ENCODE peak calls at places on chromosomes 5 and 9, in ten cellular contexts. One of them, this sample, is unnamed.

GRCh38 chr5:34742112-34742511 is 86.0 kb downstream of the RAI14 start:
- DNase-seq in upper lobe of right lung: no peak
- DNase-seq in CD4-positive, CD25-positive, alpha-beta regulatory T cell: no peak
- DNase-seq in thyroid gland: no peak
- DNase-seq in SK-N-SH: no peak
- DNase-seq in RWPE1: no peak
- DNase-seq in body of pancreas: no peak
- DNase-seq in substantia nigra: no peak
- DNase-seq in CD8-positive, alpha-beta T cell: no peak
- DNase-seq in right lobe of liver: no peak
- DNase-seq in this sample: no peak

GRCh38 chr9:133969681-133970580 is 22.2 kb downstream of the VAV2 start:
- DNase-seq in upper lobe of right lung: peak
- DNase-seq in CD4-positive, CD25-positive, alpha-beta regulatory T cell: no peak
- DNase-seq in thyroid gland: no peak
- DNase-seq in SK-N-SH: no peak
- DNase-seq in RWPE1: no peak
- DNase-seq in body of pancreas: peak
- DNase-seq in substantia nigra: no peak
- DNase-seq in CD8-positive, alpha-beta T cell: no peak
- DNase-seq in right lobe of liver: peak
- DNase-seq in this sample: no peak

GRCh38 chr9:126676685-126677143 is 63.0 kb downstream of the LMX1B start:
- DNase-seq in upper lobe of right lung: no peak
- DNase-seq in CD4-positive, CD25-positive, alpha-beta regulatory T cell: no peak
- DNase-seq in thyroid gland: no peak
- DNase-seq in SK-N-SH: peak
- DNase-seq in RWPE1: peak
- DNase-seq in body of pancreas: no peak
- DNase-seq in substantia nigra: no peak
- DNase-seq in CD8-positive, alpha-beta T cell: no peak
- DNase-seq in right lobe of liver: no peak
- DNase-seq in this sample: no peak

GRCh38 chr9:110440161-110440560 is 102.5 kb upstream of the TXNDC8 start:
- DNase-seq in upper lobe of right lung: no peak
- DNase-seq in CD4-positive, CD25-positive, alpha-beta regulatory T cell: no peak
- DNase-seq in thyroid gland: no peak
- DNase-seq in SK-N-SH: no peak
- DNase-seq in RWPE1: peak
- DNase-seq in body of pancreas: no peak
- DNase-seq in substantia nigra: no peak
- DNase-seq in CD8-positive, alpha-beta T cell: no peak
- DNase-seq in right lobe of liver: no peak
- DNase-seq in this sample: no peak

GRCh38 chr9:19768798-19769197 is 20.0 kb downstream of the SLC24A2 start:
- DNase-seq in upper lobe of right lung: no peak
- DNase-seq in CD4-positive, CD25-positive, alpha-beta regulatory T cell: no peak
- DNase-seq in thyroid gland: no peak
- DNase-seq in SK-N-SH: no peak
- DNase-seq in RWPE1: peak
- DNase-seq in body of pancreas: no peak
- DNase-seq in substantia nigra: no peak
- DNase-seq in CD8-positive, alpha-beta T cell: no peak
- DNase-seq in right lobe of liver: no peak
- DNase-seq in this sample: no peak

GRCh38 chr5:64767959-64768357 is 533 bp downstream of the SREK1IP1 start:
- DNase-seq in upper lobe of right lung: no peak
- DNase-seq in CD4-positive, CD25-positive, alpha-beta regulatory T cell: no peak
- DNase-seq in thyroid gland: no peak
- DNase-seq in SK-N-SH: no peak
- DNase-seq in RWPE1: no peak
- DNase-seq in body of pancreas: no peak
- DNase-seq in substantia nigra: no peak
- DNase-seq in CD8-positive, alpha-beta T cell: peak
- DNase-seq in right lobe of liver: no peak
- DNase-seq in this sample: no peak

GRCh38 chr9:86639287-86639686 is 285.1 kb upstream of the TUT7 start:
- DNase-seq in upper lobe of right lung: no peak
- DNase-seq in CD4-positive, CD25-positive, alpha-beta regulatory T cell: no peak
- DNase-seq in thyroid gland: no peak
- DNase-seq in SK-N-SH: no peak
- DNase-seq in RWPE1: no peak
- DNase-seq in body of pancreas: no peak
- DNase-seq in substantia nigra: no peak
- DNase-seq in CD8-positive, alpha-beta T cell: no peak
- DNase-seq in right lobe of liver: no peak
- DNase-seq in this sample: no peak

GRCh38 chr5:151772029-151772867 is 494 bp downstream of the G3BP1 start:
- DNase-seq in upper lobe of right lung: peak
- DNase-seq in CD4-positive, CD25-positive, alpha-beta regulatory T cell: peak
- DNase-seq in thyroid gland: peak
- DNase-seq in SK-N-SH: peak
- DNase-seq in RWPE1: peak
- DNase-seq in body of pancreas: peak
- DNase-seq in substantia nigra: peak
- DNase-seq in CD8-positive, alpha-beta T cell: peak
- DNase-seq in right lobe of liver: peak
- DNase-seq in this sample: no peak

GRCh38 chr5:164051745-164052144 is 546.3 kb downstream of the MAT2B start:
- DNase-seq in upper lobe of right lung: no peak
- DNase-seq in CD4-positive, CD25-positive, alpha-beta regulatory T cell: no peak
- DNase-seq in thyroid gland: no peak
- DNase-seq in SK-N-SH: no peak
- DNase-seq in RWPE1: no peak
- DNase-seq in body of pancreas: no peak
- DNase-seq in substantia nigra: no peak
- DNase-seq in CD8-positive, alpha-beta T cell: no peak
- DNase-seq in right lobe of liver: no peak
- DNase-seq in this sample: no peak

GRCh38 chr5:87113848-87114247 is 153.8 kb upstream of the RASA1 start:
- DNase-seq in upper lobe of right lung: no peak
- DNase-seq in CD4-positive, CD25-positive, alpha-beta regulatory T cell: no peak
- DNase-seq in thyroid gland: no peak
- DNase-seq in SK-N-SH: no peak
- DNase-seq in RWPE1: peak
- DNase-seq in body of pancreas: no peak
- DNase-seq in substantia nigra: no peak
- DNase-seq in CD8-positive, alpha-beta T cell: no peak
- DNase-seq in right lobe of liver: no peak
- DNase-seq in this sample: no peak

GRCh38 chr5:93604119-93604963 is 21.3 kb downstream of the NR2F1 start:
- DNase-seq in upper lobe of right lung: peak
- DNase-seq in CD4-positive, CD25-positive, alpha-beta regulatory T cell: no peak
- DNase-seq in thyroid gland: peak
- DNase-seq in SK-N-SH: peak
- DNase-seq in RWPE1: no peak
- DNase-seq in body of pancreas: no peak
- DNase-seq in substantia nigra: no peak
- DNase-seq in CD8-positive, alpha-beta T cell: no peak
- DNase-seq in right lobe of liver: no peak
- DNase-seq in this sample: no peak

GRCh38 chr5:6439588-6440550 is 8.8 kb upstream of the UBE2QL1 start:
- DNase-seq in upper lobe of right lung: no peak
- DNase-seq in CD4-positive, CD25-positive, alpha-beta regulatory T cell: no peak
- DNase-seq in thyroid gland: peak
- DNase-seq in SK-N-SH: no peak
- DNase-seq in RWPE1: no peak
- DNase-seq in body of pancreas: no peak
- DNase-seq in substantia nigra: no peak
- DNase-seq in CD8-positive, alpha-beta T cell: no peak
- DNase-seq in right lobe of liver: no peak
- DNase-seq in this sample: no peak

GRCh38 chr9:95509851-95510529 is 6.8 kb downstream of the PTCH1 start:
- DNase-seq in upper lobe of right lung: no peak
- DNase-seq in CD4-positive, CD25-positive, alpha-beta regulatory T cell: peak
- DNase-seq in thyroid gland: peak
- DNase-seq in SK-N-SH: no peak
- DNase-seq in RWPE1: no peak
- DNase-seq in body of pancreas: no peak
- DNase-seq in substantia nigra: no peak
- DNase-seq in CD8-positive, alpha-beta T cell: no peak
- DNase-seq in right lobe of liver: peak
- DNase-seq in this sample: no peak

GRCh38 chr5:146860213-146860891 is 18.2 kb downstream of the PPP2R2B start:
- DNase-seq in upper lobe of right lung: no peak
- DNase-seq in CD4-positive, CD25-positive, alpha-beta regulatory T cell: no peak
- DNase-seq in thyroid gland: peak
- DNase-seq in SK-N-SH: no peak
- DNase-seq in RWPE1: no peak
- DNase-seq in body of pancreas: no peak
- DNase-seq in substantia nigra: no peak
- DNase-seq in CD8-positive, alpha-beta T cell: no peak
- DNase-seq in right lobe of liver: no peak
- DNase-seq in this sample: no peak

DNA sequence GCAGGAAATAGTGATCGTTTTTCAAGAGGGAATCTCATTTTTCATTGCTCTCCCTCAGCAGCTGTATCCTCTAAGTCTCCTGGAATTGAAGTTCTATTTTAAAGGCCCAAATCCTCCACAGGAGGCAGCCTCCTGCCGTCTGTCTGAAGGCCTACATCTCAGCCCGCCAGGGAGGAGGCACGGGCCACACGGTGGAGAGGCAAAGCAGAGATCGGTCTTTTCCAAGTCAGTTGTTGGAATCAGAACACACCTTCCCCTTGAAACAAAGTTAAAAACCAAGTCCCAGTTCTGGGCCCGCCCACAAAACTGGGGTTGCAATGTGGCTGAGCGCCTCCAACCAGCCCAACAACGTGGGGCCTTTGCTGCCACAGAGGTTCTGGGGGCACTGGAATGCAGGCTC is 68.7 kb downstream of the RAPGEF1 start:
- DNase-seq in upper lobe of right lung: no peak
- DNase-seq in CD4-positive, CD25-positive, alpha-beta regulatory T cell: no peak
- DNase-seq in thyroid gland: no peak
- DNase-seq in SK-N-SH: no peak
- DNase-seq in RWPE1: no peak
- DNase-seq in body of pancreas: no peak
- DNase-seq in substantia nigra: no peak
- DNase-seq in CD8-positive, alpha-beta T cell: no peak
- DNase-seq in right lobe of liver: no peak
- DNase-seq in this sample: no peak
- H3K27ac ChIP-seq in upper lobe of right lung: peak
- H3K27ac ChIP-seq in CD4-positive, CD25-positive, alpha-beta regulatory T cell: peak
- H3K27ac ChIP-seq in thyroid gland: no peak
- H3K27ac ChIP-seq in SK-N-SH: no peak
- H3K27ac ChIP-seq in RWPE1: no peak
- H3K27ac ChIP-seq in body of pancreas: peak
- H3K27ac ChIP-seq in substantia nigra: no peak
- H3K27ac ChIP-seq in CD8-positive, alpha-beta T cell: no peak
- H3K27ac ChIP-seq in right lobe of liver: peak
- H3K27ac ChIP-seq in this sample: no peak

DNA sequence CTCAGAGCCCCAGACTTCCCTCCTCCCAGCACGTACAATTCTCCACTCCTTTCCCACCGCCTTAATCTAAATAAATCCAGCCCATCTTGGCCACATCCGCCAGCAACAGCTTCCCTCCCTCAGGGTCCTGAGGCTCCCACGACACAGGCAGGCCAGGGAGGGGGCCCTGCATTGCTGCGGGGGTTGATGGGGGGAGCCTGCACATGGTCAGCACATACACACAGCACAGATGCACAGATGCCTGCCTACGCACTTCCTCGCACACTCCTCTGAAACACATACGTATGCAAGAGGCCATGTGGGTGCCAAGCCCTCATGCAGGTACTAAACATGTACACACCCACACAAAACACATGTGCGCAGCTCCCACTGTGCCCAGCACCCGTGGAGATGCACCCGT is 14.8 kb downstream of the PDGFRB start:
- DNase-seq in upper lobe of right lung: no peak
- DNase-seq in CD4-positive, CD25-positive, alpha-beta regulatory T cell: no peak
- DNase-seq in thyroid gland: no peak
- DNase-seq in SK-N-SH: peak
- DNase-seq in RWPE1: no peak
- DNase-seq in body of pancreas: no peak
- DNase-seq in substantia nigra: no peak
- DNase-seq in CD8-positive, alpha-beta T cell: no peak
- DNase-seq in right lobe of liver: no peak
- DNase-seq in this sample: no peak
- H3K27ac ChIP-seq in upper lobe of right lung: peak
- H3K27ac ChIP-seq in CD4-positive, CD25-positive, alpha-beta regulatory T cell: no peak
- H3K27ac ChIP-seq in thyroid gland: no peak
- H3K27ac ChIP-seq in SK-N-SH: peak
- H3K27ac ChIP-seq in RWPE1: no peak
- H3K27ac ChIP-seq in body of pancreas: no peak
- H3K27ac ChIP-seq in substantia nigra: no peak
- H3K27ac ChIP-seq in CD8-positive, alpha-beta T cell: no peak
- H3K27ac ChIP-seq in right lobe of liver: peak
- H3K27ac ChIP-seq in this sample: no peak

DNA sequence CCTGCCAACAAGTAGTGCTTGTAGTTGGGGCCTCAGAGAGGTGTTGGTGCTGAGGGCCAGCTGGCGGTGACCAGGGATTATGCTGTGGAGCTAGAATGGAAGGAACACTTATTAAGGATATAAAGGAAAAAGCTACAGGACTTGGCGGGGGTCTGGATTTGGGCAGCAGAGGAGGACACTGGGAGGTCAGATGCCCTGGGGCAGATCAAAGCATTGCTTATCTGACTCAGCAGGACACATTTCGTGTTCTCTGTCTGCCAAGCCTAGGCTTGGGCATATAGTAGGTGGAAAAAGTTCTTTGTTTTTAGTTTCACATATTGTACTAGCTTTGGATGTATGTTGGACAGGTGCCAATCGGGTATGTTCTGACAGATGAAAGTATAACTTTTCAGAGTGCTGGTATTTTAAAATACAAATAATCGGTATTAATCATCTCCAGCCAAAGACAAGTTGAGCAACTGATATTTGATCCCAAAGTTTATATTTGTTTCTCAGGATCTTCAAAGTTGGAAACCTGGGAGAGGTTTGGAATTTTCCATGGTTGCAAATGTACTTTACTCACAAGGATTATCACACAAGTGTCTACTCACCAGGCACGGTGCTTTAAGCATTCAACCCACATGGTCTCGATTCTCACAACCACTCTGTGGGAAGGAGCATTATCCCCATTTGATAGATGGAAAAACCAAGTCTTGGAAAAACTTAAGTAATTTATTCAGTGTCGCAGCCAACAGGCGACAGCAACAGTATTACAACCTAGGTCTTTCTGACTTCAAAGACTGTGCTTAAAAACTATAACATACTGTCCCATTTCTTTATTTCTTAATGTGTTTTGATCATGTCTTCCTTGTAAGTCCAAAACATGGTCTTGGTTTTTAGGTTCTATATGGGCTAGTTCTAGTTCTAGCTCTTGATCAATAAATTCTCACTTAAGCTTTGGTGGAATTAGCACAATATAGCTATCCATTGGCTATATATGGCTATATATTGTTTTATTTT is 69.6 kb downstream of the IQGAP2 start:
- DNase-seq in upper lobe of right lung: no peak
- DNase-seq in CD4-positive, CD25-positive, alpha-beta regulatory T cell: peak
- DNase-seq in thyroid gland: no peak
- DNase-seq in SK-N-SH: no peak
- DNase-seq in RWPE1: peak
- DNase-seq in body of pancreas: no peak
- DNase-seq in substantia nigra: no peak
- DNase-seq in CD8-positive, alpha-beta T cell: no peak
- DNase-seq in right lobe of liver: peak
- DNase-seq in this sample: no peak
- H3K27ac ChIP-seq in upper lobe of right lung: no peak
- H3K27ac ChIP-seq in CD4-positive, CD25-positive, alpha-beta regulatory T cell: peak
- H3K27ac ChIP-seq in thyroid gland: no peak
- H3K27ac ChIP-seq in SK-N-SH: no peak
- H3K27ac ChIP-seq in RWPE1: peak
- H3K27ac ChIP-seq in body of pancreas: peak
- H3K27ac ChIP-seq in substantia nigra: no peak
- H3K27ac ChIP-seq in CD8-positive, alpha-beta T cell: peak
- H3K27ac ChIP-seq in right lobe of liver: peak
- H3K27ac ChIP-seq in this sample: no peak

GRCh38 chr5:36300927-36301540 is 668 bp downstream of the RANBP3L start:
- DNase-seq in upper lobe of right lung: no peak
- DNase-seq in CD4-positive, CD25-positive, alpha-beta regulatory T cell: no peak
- DNase-seq in thyroid gland: peak
- DNase-seq in SK-N-SH: no peak
- DNase-seq in RWPE1: no peak
- DNase-seq in body of pancreas: peak
- DNase-seq in substantia nigra: no peak
- DNase-seq in CD8-positive, alpha-beta T cell: no peak
- DNase-seq in right lobe of liver: peak
- DNase-seq in this sample: no peak
- H3K27ac ChIP-seq in upper lobe of right lung: peak
- H3K27ac ChIP-seq in CD4-positive, CD25-positive, alpha-beta regulatory T cell: no peak
- H3K27ac ChIP-seq in thyroid gland: peak
- H3K27ac ChIP-seq in SK-N-SH: no peak
- H3K27ac ChIP-seq in RWPE1: no peak
- H3K27ac ChIP-seq in body of pancreas: peak
- H3K27ac ChIP-seq in substantia nigra: no peak
- H3K27ac ChIP-seq in CD8-positive, alpha-beta T cell: no peak
- H3K27ac ChIP-seq in right lobe of liver: peak
- H3K27ac ChIP-seq in this sample: no peak